ENCODE peak calls at places on chromosomes 6 and 20, in seven cellular contexts. B, G, Y, I, C, J and R are unnamed samples.

GRCh38 chr6:85685713-85686112 is 43.0 kb upstream of the SYNCRIP start:
- ATAC-seq in Y (no peak), B (no peak), I (no peak), J (no peak), G (no peak), C (peak; percentile 10), R (no peak)

GRCh38 chr20:52219441-52219840 is 27.9 kb upstream of the ZFP64 start:
- ATAC-seq in C (no peak), J (no peak), I (peak; percentile 97), B (no peak), Y (no peak), G (no peak), R (no peak)

GRCh38 chr6:148304976-148305375 is 37.7 kb upstream of the SASH1 start:
- ATAC-seq in B (peak; percentile 41), I (peak; percentile 74), C (no peak), G (no peak), J (peak; percentile 57), Y (peak; percentile 79), R (no peak)

GRCh38 chr6:157885876-157886275 is 62.8 kb downstream of the SNX9 start:
- ATAC-seq in B (no peak), G (no peak), Y (no peak), I (no peak), C (peak; percentile 73), J (no peak), R (peak; percentile 67)

GRCh38 chr20:56933331-56933698 is 304.2 kb downstream of the TFAP2C start:
- ATAC-seq in G (no peak), C (no peak), B (no peak), Y (no peak), J (no peak), I (peak; percentile 65), R (no peak)

GRCh38 chr6:5173862-5174643 is 86.7 kb downstream of the LYRM4 start:
- ATAC-seq in C (peak; percentile 97), J (peak; percentile 44), B (no peak), I (no peak), Y (peak; percentile 78), G (no peak), R (peak; percentile 94)

GRCh38 chr6:41687501-41688175 is 47.8 kb downstream of the TFEB start:
- ATAC-seq in I (no peak), G (no peak), J (no peak), B (no peak), C (no peak), Y (no peak), R (no peak)

GRCh38 chr6:21386744-21387143 is 206.8 kb upstream of the SOX4 start:
- ATAC-seq in Y (no peak), I (no peak), G (no peak), C (no peak), J (no peak), B (peak; percentile 61), R (no peak)

GRCh38 chr6:161111256-161111655 is 119.7 kb downstream of the MAP3K4 start:
- ATAC-seq in J (no peak), I (no peak), C (peak; percentile 59), G (no peak), Y (no peak), B (no peak), R (no peak)

GRCh38 chr6:75024796-75025195 is 181.1 kb downstream of the COL12A1 start:
- ATAC-seq in G (no peak), Y (no peak), B (no peak), J (peak; percentile 75), I (peak; percentile 57), C (no peak), R (no peak)

GRCh38 chr6:44527191-44527960 is 139.9 kb downstream of the CDC5L start:
- ATAC-seq in C (peak; percentile 65), J (no peak), Y (no peak), I (no peak), B (no peak), G (no peak), R (peak; percentile 28)

GRCh38 chr6:83824388-83824801 is 28.8 kb upstream of the RIPPLY2 start:
- ATAC-seq in C (no peak), J (peak; percentile 57), Y (no peak), I (peak; percentile 90), G (no peak), B (no peak), R (no peak)

GRCh38 chr20:62791301-62792181 is 4.7 kb upstream of the MRGBP start:
- ATAC-seq in I (peak; percentile 29), J (peak; percentile 33), G (no peak), B (peak; percentile 6), C (peak; percentile 37), Y (peak; percentile 31), R (no peak)

GRCh38 chr6:45746046-45746445 is 269.6 kb downstream of the CLIC5 start:
- ATAC-seq in J (peak; percentile 29), B (no peak), C (no peak), I (no peak), Y (no peak), G (no peak), R (no peak)

GRCh38 chr20:44091026-44091425 is 96.0 kb downstream of the JPH2 start:
- ATAC-seq in C (no peak), B (no peak), J (no peak), Y (no peak), I (no peak), G (no peak), R (no peak)

GRCh38 chr20:52493177-52493711 is 301.7 kb upstream of the ZFP64 start:
- ATAC-seq in I (no peak), B (peak; percentile 89), J (no peak), Y (peak; percentile 89), G (no peak), C (peak; percentile 53), R (no peak)

GRCh38 chr6:125273965-125274364 is 27.8 kb downstream of the HDDC2 start:
- ATAC-seq in B (no peak), G (no peak), J (no peak), C (peak; percentile 28), Y (peak; percentile 65), I (peak; percentile 91), R (no peak)

GRCh38 chr6:90160013-90160412 is 136.6 kb downstream of the BACH2 start:
- ATAC-seq in C (no peak), J (no peak), Y (peak; percentile 63), I (no peak), B (no peak), G (no peak), R (peak; percentile 55)

GRCh38 chr6:16130932-16131387 is 2.1 kb downstream of the MYLIP start:
- ATAC-seq in C (peak; percentile 78), I (peak; percentile 52), J (peak; percentile 56), Y (peak; percentile 72), B (peak; percentile 66), G (peak; percentile 34), R (peak; percentile 77)

GRCh38 chr6:84635081-84635745 is 129.2 kb downstream of the TBX18 start:
- ATAC-seq in Y (no peak), B (peak; percentile 85), J (peak; percentile 88), G (no peak), C (no peak), I (no peak), R (no peak)

GRCh38 chr6:129621252-129621651 is 88.7 kb downstream of the ARHGAP18 start:
- ATAC-seq in G (peak; percentile 68), I (peak; percentile 29), C (peak; percentile 65), B (no peak), J (no peak), Y (no peak), R (no peak)

GRCh38 chr6:15322184-15322583 is 76.3 kb downstream of the JARID2 start:
- ATAC-seq in G (no peak), C (no peak), J (no peak), Y (no peak), B (no peak), I (no peak), R (no peak)

GRCh38 chr20:61218886-61219480 is 33.1 kb upstream of the CDH4 start:
- ATAC-seq in G (no peak), J (peak; percentile 70), Y (no peak), B (no peak), C (no peak), I (no peak), R (no peak)

GRCh38 chr6:46771556-46771955 is 21.6 kb upstream of the MEP1A start:
- ATAC-seq in G (no peak), Y (no peak), J (no peak), I (no peak), C (no peak), B (no peak), R (no peak)

GRCh38 chr20:56995157-56995556 is 271.3 kb downstream of the BMP7 start:
- ATAC-seq in C (no peak), Y (no peak), B (no peak), I (no peak), J (no peak), G (no peak), R (no peak)